ENCODE peak calls at places on chromosomes 4 and X, in six cellular contexts. One of them, this sample, is unnamed.
A peak's percentile ranks its signal among the peaks of the same experiment; 100 is the strongest.

GRCh38 chr4:121485190-121485804 is 104.5 kb upstream of the QRFPR start:
- DNase-seq in body of pancreas: no peak
- DNase-seq in choroid plexus epithelial cell: no peak
- DNase-seq in psoas muscle: no peak
- DNase-seq in Jurkat, Clone E6-1: no peak
- DNase-seq in uterus: no peak
- DNase-seq in this sample: no peak

GRCh38 chrX:128891554-128891953 is 631.7 kb downstream of the SMARCA1 start:
- DNase-seq in body of pancreas: no peak
- DNase-seq in choroid plexus epithelial cell: no peak
- DNase-seq in psoas muscle: no peak
- DNase-seq in Jurkat, Clone E6-1: no peak
- DNase-seq in uterus: no peak
- DNase-seq in this sample: no peak

GRCh38 chr4:26076896-26077295 is 162.9 kb downstream of the SMIM20 start:
- DNase-seq in body of pancreas: no peak
- DNase-seq in choroid plexus epithelial cell: no peak
- DNase-seq in psoas muscle: no peak
- DNase-seq in Jurkat, Clone E6-1: no peak
- DNase-seq in uterus: no peak
- DNase-seq in this sample: no peak

GRCh38 chr4:103786014-103786413 is 66.2 kb upstream of the TACR3 start:
- DNase-seq in body of pancreas: no peak
- DNase-seq in choroid plexus epithelial cell: peak; percentile 20
- DNase-seq in psoas muscle: no peak
- DNase-seq in Jurkat, Clone E6-1: peak; percentile 45
- DNase-seq in uterus: no peak
- DNase-seq in this sample: no peak

GRCh38 chrX:17679820-17680219 is 57.5 kb upstream of the SCML1 start:
- DNase-seq in body of pancreas: no peak
- DNase-seq in choroid plexus epithelial cell: no peak
- DNase-seq in psoas muscle: no peak
- DNase-seq in Jurkat, Clone E6-1: no peak
- DNase-seq in uterus: no peak
- DNase-seq in this sample: peak; percentile 29

GRCh38 chrX:74421181-74422028 is at the start of gene SLC16A2:
- DNase-seq in body of pancreas: peak; percentile 62
- DNase-seq in choroid plexus epithelial cell: peak; percentile 71
- DNase-seq in psoas muscle: peak; percentile 67
- DNase-seq in Jurkat, Clone E6-1: peak; percentile 16
- DNase-seq in uterus: peak; percentile 72
- DNase-seq in this sample: peak; percentile 57

GRCh38 chr4:102308032-102308799 is 37.1 kb downstream of the SLC39A8 start:
- DNase-seq in body of pancreas: no peak
- DNase-seq in choroid plexus epithelial cell: peak; percentile 35
- DNase-seq in psoas muscle: no peak
- DNase-seq in Jurkat, Clone E6-1: no peak
- DNase-seq in uterus: no peak
- DNase-seq in this sample: no peak

GRCh38 chr4:95998311-95998710 is 158.4 kb downstream of the PDHA2 start:
- DNase-seq in body of pancreas: no peak
- DNase-seq in choroid plexus epithelial cell: peak; percentile 43
- DNase-seq in psoas muscle: no peak
- DNase-seq in Jurkat, Clone E6-1: no peak
- DNase-seq in uterus: no peak
- DNase-seq in this sample: no peak

GRCh38 chr4:112519689-112520597 is 4.0 kb upstream of the NEUROG2 start:
- DNase-seq in body of pancreas: no peak
- DNase-seq in choroid plexus epithelial cell: no peak
- DNase-seq in psoas muscle: no peak
- DNase-seq in Jurkat, Clone E6-1: no peak
- DNase-seq in uterus: no peak
- DNase-seq in this sample: no peak

GRCh38 chr4:136495076-136495475 is 1037.2 kb downstream of the PCDH18 start:
- DNase-seq in body of pancreas: no peak
- DNase-seq in choroid plexus epithelial cell: no peak
- DNase-seq in psoas muscle: no peak
- DNase-seq in Jurkat, Clone E6-1: no peak
- DNase-seq in uterus: no peak
- DNase-seq in this sample: no peak

GRCh38 chrX:55731826-55732225 is 14.3 kb downstream of the RRAGB start:
- DNase-seq in body of pancreas: no peak
- DNase-seq in choroid plexus epithelial cell: peak; percentile 15
- DNase-seq in psoas muscle: no peak
- DNase-seq in Jurkat, Clone E6-1: no peak
- DNase-seq in uterus: no peak
- DNase-seq in this sample: no peak

GRCh38 chr4:150583287-150584197 is 1.6 kb downstream of the MAB21L2 start:
- DNase-seq in body of pancreas: no peak
- DNase-seq in choroid plexus epithelial cell: peak; percentile 47
- DNase-seq in psoas muscle: peak; percentile 13
- DNase-seq in Jurkat, Clone E6-1: no peak
- DNase-seq in uterus: peak; percentile 12
- DNase-seq in this sample: peak; percentile 29

GRCh38 chrX:40877869-40878268 is 142.5 kb upstream of the MED14 start:
- DNase-seq in body of pancreas: no peak
- DNase-seq in choroid plexus epithelial cell: peak; percentile 58
- DNase-seq in psoas muscle: no peak
- DNase-seq in Jurkat, Clone E6-1: peak; percentile 18
- DNase-seq in uterus: no peak
- DNase-seq in this sample: no peak

GRCh38 chr4:150960079-150960478 is 55.0 kb downstream of the LRBA start:
- DNase-seq in body of pancreas: no peak
- DNase-seq in choroid plexus epithelial cell: peak; percentile 76
- DNase-seq in psoas muscle: no peak
- DNase-seq in Jurkat, Clone E6-1: no peak
- DNase-seq in uterus: no peak
- DNase-seq in this sample: no peak

GRCh38 chr4:77501851-77502250 is 103.8 kb upstream of the CXCL13 start:
- DNase-seq in body of pancreas: no peak
- DNase-seq in choroid plexus epithelial cell: no peak
- DNase-seq in psoas muscle: no peak
- DNase-seq in Jurkat, Clone E6-1: no peak
- DNase-seq in uterus: no peak
- DNase-seq in this sample: no peak

DNA sequence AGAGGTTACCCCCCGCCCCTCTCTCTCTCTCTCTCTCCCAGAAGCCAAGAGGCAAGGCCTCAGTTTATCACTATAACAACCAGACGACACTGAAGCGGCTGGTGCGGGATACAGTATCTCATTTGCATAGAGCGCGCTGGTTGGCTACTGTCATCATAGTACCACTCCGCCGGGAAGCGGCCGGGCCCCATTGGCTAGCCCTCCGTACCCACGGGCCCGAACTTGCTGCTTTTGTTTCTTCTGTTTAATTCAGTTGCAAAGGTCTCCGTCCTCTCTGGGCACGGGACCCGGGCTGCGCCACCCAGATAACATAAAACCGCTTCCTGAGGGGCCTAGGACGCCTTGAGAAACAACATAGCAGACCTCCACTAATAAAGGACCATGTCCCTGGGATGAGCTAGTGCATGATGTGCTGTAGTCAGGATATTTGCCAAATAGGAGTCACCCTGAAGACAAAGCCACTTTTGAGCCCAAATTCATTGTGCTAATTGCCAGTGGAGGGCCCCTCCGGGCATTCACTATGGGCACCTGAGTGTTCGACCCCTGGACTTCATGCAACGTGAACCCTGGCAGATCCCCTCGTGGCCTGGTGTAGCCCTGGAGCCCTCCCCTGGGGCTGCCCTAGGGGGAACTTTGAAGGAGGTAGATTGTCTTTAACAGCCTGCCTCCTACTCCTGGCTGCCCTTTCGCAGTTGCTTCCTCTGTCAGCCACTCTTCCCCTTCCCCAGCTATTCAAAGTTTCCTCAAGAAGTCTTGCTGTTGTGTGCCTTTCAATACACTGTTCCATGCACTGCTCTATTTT is at the start of gene PCYT1B:
- DNase-seq in body of pancreas: peak; percentile 34
- DNase-seq in choroid plexus epithelial cell: peak; percentile 63
- DNase-seq in psoas muscle: peak; percentile 42
- DNase-seq in Jurkat, Clone E6-1: no peak
- DNase-seq in uterus: peak; percentile 51
- DNase-seq in this sample: peak; percentile 40
- H3K4me3 ChIP-seq in body of pancreas: no peak within 1 kb of the TSS
- H3K4me3 ChIP-seq in choroid plexus epithelial cell: peak within 1 kb of the TSS; percentile 29
- H3K4me3 ChIP-seq in psoas muscle: peak within 1 kb of the TSS; percentile 53
- H3K4me3 ChIP-seq in Jurkat, Clone E6-1: no peak within 1 kb of the TSS
- H3K4me3 ChIP-seq in uterus: peak within 1 kb of the TSS; percentile 5
- H3K4me3 ChIP-seq in this sample: peak within 1 kb of the TSS; percentile 6

DNA sequence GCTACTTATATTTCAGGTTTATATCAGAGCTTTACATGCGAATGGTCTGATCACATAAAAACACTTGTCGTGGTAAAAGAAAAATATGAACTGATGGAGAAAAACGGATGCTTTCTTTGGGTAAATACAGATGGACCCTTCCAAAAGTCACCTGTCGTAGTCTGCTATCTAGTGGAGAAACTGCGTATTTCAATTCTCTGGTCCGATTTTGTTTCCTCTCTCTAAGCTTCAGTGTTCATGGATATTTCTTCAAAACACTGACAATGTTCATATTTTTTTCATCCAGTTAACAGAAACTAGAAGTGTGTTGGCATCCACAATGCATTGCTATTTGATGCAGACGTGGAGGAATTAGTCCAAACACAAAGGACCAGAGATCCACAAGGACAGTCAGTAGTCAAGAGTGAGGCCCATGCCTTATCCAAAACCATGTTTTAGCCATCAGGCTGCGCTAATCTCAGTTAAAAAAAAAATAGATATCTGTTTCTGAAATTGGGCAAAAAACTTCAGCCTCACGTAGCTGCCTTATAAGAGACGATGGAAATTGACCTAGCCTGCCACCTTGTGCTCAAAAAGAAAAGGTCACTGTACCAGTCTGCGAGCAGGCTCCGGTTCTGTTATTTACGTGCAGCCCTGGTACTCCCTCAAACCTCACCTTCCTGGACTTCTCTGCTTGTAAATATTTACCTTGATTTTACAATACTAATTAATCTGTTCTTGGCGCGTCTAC is 16.0 kb downstream of the MEPE start:
- DNase-seq in body of pancreas: peak; percentile 50
- DNase-seq in choroid plexus epithelial cell: peak; percentile 81
- DNase-seq in psoas muscle: no peak
- DNase-seq in Jurkat, Clone E6-1: peak; percentile 41
- DNase-seq in uterus: peak; percentile 45
- DNase-seq in this sample: peak; percentile 29
- H3K4me3 ChIP-seq in body of pancreas: no peak overlapping the region
- H3K4me3 ChIP-seq in choroid plexus epithelial cell: no peak overlapping the region
- H3K4me3 ChIP-seq in psoas muscle: peak overlapping the region; percentile 26
- H3K4me3 ChIP-seq in Jurkat, Clone E6-1: peak overlapping the region; percentile 10
- H3K4me3 ChIP-seq in uterus: peak overlapping the region; percentile 17
- H3K4me3 ChIP-seq in this sample: no peak overlapping the region

DNA sequence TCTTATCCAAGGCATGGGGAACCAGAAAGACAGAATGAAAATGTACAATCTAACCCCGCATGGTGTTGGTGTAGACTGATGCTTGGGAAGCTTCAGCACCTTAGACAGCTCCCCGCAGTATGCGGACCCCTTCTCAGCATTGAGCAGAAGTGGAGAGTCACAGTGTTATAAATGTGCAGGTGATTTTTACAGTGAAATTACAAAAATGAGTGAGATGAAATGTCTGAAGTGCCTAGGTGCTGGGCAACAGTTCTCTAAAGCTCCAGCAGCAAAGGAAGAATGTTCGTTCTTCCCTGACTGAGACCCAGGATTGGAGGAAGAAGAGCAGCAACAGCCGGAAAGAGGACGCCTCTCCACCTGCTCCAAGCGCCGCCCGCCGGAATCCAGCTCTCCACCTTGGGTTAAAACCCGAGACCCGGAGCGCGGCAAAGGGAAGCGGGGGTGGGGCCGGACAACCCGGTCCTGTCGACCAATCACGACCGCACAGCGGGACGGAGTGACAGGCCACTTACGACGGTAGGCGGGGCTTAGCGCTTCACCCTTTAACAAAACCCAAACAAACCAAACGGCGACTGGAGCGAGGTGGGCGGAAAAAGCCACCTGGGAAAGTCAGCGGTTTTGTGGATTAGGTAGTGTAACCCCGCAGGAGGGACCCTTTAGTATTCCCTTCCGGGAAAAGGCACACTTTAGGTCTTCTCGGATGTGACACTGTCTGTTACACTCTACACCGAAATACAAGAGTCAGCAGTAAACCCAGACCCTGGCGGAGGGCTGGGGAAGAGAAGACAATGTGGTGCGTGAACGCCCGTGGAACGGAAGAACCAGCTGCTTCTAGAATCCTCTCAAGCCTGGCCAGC is at the start of gene GLRA3:
- DNase-seq in body of pancreas: peak; percentile 57
- DNase-seq in choroid plexus epithelial cell: peak; percentile 74
- DNase-seq in psoas muscle: peak; percentile 21
- DNase-seq in Jurkat, Clone E6-1: peak; percentile 40
- DNase-seq in uterus: peak; percentile 31
- DNase-seq in this sample: peak; percentile 15
- H3K4me3 ChIP-seq in body of pancreas: no peak within 1 kb of the TSS
- H3K4me3 ChIP-seq in choroid plexus epithelial cell: peak within 1 kb of the TSS; percentile 51
- H3K4me3 ChIP-seq in psoas muscle: no peak within 1 kb of the TSS
- H3K4me3 ChIP-seq in Jurkat, Clone E6-1: no peak within 1 kb of the TSS
- H3K4me3 ChIP-seq in uterus: no peak within 1 kb of the TSS
- H3K4me3 ChIP-seq in this sample: no peak within 1 kb of the TSS

GRCh38 chr4:1763070-1763549 is 30.0 kb upstream of the FGFR3 start:
- DNase-seq in body of pancreas: no peak
- DNase-seq in choroid plexus epithelial cell: no peak
- DNase-seq in psoas muscle: no peak
- DNase-seq in Jurkat, Clone E6-1: no peak
- DNase-seq in uterus: no peak
- DNase-seq in this sample: no peak

GRCh38 chr4:1765409-1766335 is 27.4 kb upstream of the FGFR3 start:
- DNase-seq in body of pancreas: no peak
- DNase-seq in choroid plexus epithelial cell: no peak
- DNase-seq in psoas muscle: no peak
- DNase-seq in Jurkat, Clone E6-1: no peak
- DNase-seq in uterus: no peak
- DNase-seq in this sample: no peak

GRCh38 chr4:1766336-1767057 is 26.6 kb upstream of the FGFR3 start:
- DNase-seq in body of pancreas: peak; percentile 41
- DNase-seq in choroid plexus epithelial cell: no peak
- DNase-seq in psoas muscle: no peak
- DNase-seq in Jurkat, Clone E6-1: no peak
- DNase-seq in uterus: no peak
- DNase-seq in this sample: no peak

GRCh38 chr4:1763550-1764080 is 29.5 kb upstream of the FGFR3 start:
- DNase-seq in body of pancreas: no peak
- DNase-seq in choroid plexus epithelial cell: peak; percentile 60
- DNase-seq in psoas muscle: no peak
- DNase-seq in Jurkat, Clone E6-1: no peak
- DNase-seq in uterus: peak; percentile 31
- DNase-seq in this sample: peak; percentile 23

GRCh38 chr4:1764670-1765069 is 28.4 kb upstream of the FGFR3 start:
- DNase-seq in body of pancreas: no peak
- DNase-seq in choroid plexus epithelial cell: no peak
- DNase-seq in psoas muscle: no peak
- DNase-seq in Jurkat, Clone E6-1: no peak
- DNase-seq in uterus: no peak
- DNase-seq in this sample: no peak
- H3K4me3 ChIP-seq in body of pancreas: no peak overlapping the region
- H3K4me3 ChIP-seq in choroid plexus epithelial cell: no peak overlapping the region
- H3K4me3 ChIP-seq in psoas muscle: no peak overlapping the region
- H3K4me3 ChIP-seq in Jurkat, Clone E6-1: no peak overlapping the region
- H3K4me3 ChIP-seq in uterus: no peak overlapping the region
- H3K4me3 ChIP-seq in this sample: no peak overlapping the region

DNA sequence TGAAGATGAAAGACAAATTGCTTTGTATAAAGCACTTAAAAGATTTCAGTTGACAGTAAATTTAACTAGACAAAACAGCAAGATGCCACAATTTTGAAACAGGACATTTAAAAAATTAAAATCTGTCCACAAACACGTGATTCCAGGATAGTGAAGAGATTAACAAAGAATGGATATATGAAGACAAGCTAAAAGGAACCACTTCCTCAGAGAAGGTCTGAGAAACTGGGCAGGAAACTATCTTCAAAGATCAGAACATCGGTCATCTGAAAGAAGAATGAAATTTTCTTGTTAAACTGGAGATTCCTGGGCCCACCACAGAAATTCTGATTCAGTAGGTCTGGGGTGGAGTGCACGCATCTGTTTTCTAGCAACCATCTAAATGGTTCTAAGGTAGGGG is 1.4 kb downstream of the RWDD4 start:
- DNase-seq in body of pancreas: no peak
- DNase-seq in choroid plexus epithelial cell: peak; percentile 21
- DNase-seq in psoas muscle: no peak
- DNase-seq in Jurkat, Clone E6-1: no peak
- DNase-seq in uterus: no peak
- DNase-seq in this sample: no peak
- H3K4me3 ChIP-seq in body of pancreas: no peak overlapping the region
- H3K4me3 ChIP-seq in choroid plexus epithelial cell: peak overlapping the region; percentile 82
- H3K4me3 ChIP-seq in psoas muscle: peak overlapping the region; percentile 92
- H3K4me3 ChIP-seq in Jurkat, Clone E6-1: peak overlapping the region; percentile 89
- H3K4me3 ChIP-seq in uterus: no peak overlapping the region
- H3K4me3 ChIP-seq in this sample: no peak overlapping the region

This sample was measured in transverse colon.